ENCODE peak calls at places on chromosomes 5 and 9, in four cellular contexts. One of them, this sample, is unnamed.

GRCh38 chr5:131379723-131380122 is 115.9 kb downstream of the CDC42SE2 start:
- DNase-seq in astrocyte: peak
- DNase-seq in epithelial cell of esophagus: peak
- DNase-seq in IMR-90: peak
- DNase-seq in this sample: peak

GRCh38 chr9:40907657-40908624 is 220.5 kb downstream of the FOXD4L6 start:
- DNase-seq in astrocyte: no peak
- DNase-seq in epithelial cell of esophagus: no peak
- DNase-seq in IMR-90: no peak
- DNase-seq in this sample: no peak

GRCh38 chr5:54120473-54120872 is 189.9 kb downstream of the ARL15 start:
- DNase-seq in astrocyte: no peak
- DNase-seq in epithelial cell of esophagus: no peak
- DNase-seq in IMR-90: no peak
- DNase-seq in this sample: no peak

GRCh38 chr5:141338538-141339306 is at the start of gene PCDHGA2:
- DNase-seq in astrocyte: peak
- DNase-seq in epithelial cell of esophagus: peak
- DNase-seq in IMR-90: peak
- DNase-seq in this sample: peak

GRCh38 chr9:101366038-101366756 is 18.6 kb downstream of the BAAT start:
- DNase-seq in astrocyte: peak
- DNase-seq in epithelial cell of esophagus: no peak
- DNase-seq in IMR-90: no peak
- DNase-seq in this sample: no peak

GRCh38 chr5:172837640-172838039 is 3.6 kb downstream of the ERGIC1 start:
- DNase-seq in astrocyte: no peak
- DNase-seq in epithelial cell of esophagus: no peak
- DNase-seq in IMR-90: no peak
- DNase-seq in this sample: no peak

GRCh38 chr5:177419045-177419444 is 7.4 kb upstream of the GRK6 start:
- DNase-seq in astrocyte: peak
- DNase-seq in epithelial cell of esophagus: peak
- DNase-seq in IMR-90: peak
- DNase-seq in this sample: peak

GRCh38 chr5:73442152-73442860 is 6.3 kb downstream of the FOXD1 start:
- DNase-seq in astrocyte: no peak
- DNase-seq in epithelial cell of esophagus: no peak
- DNase-seq in IMR-90: no peak
- DNase-seq in this sample: no peak

GRCh38 chr5:33148076-33148501 is 292.7 kb upstream of the TARS1 start:
- DNase-seq in astrocyte: peak
- DNase-seq in epithelial cell of esophagus: peak
- DNase-seq in IMR-90: peak
- DNase-seq in this sample: peak

GRCh38 chr9:105901514-105902109 is 207.3 kb downstream of the TMEM38B start:
- DNase-seq in astrocyte: peak
- DNase-seq in epithelial cell of esophagus: peak
- DNase-seq in IMR-90: peak
- DNase-seq in this sample: peak

GRCh38 chr5:140549237-140550144 is 2.0 kb downstream of the EIF4EBP3 start:
- DNase-seq in astrocyte: no peak
- DNase-seq in epithelial cell of esophagus: peak
- DNase-seq in IMR-90: peak
- DNase-seq in this sample: peak

GRCh38 chr9:117044241-117044640 is 357.1 kb downstream of the TRIM32 start:
- DNase-seq in astrocyte: no peak
- DNase-seq in epithelial cell of esophagus: no peak
- DNase-seq in IMR-90: no peak
- DNase-seq in this sample: no peak

GRCh38 chr5:172177232-172177631 is 10.8 kb downstream of the STK10 start:
- DNase-seq in astrocyte: no peak
- DNase-seq in epithelial cell of esophagus: no peak
- DNase-seq in IMR-90: no peak
- DNase-seq in this sample: no peak

GRCh38 chr5:59358497-59358896 is 535.0 kb downstream of the PDE4D start:
- DNase-seq in astrocyte: peak
- DNase-seq in epithelial cell of esophagus: no peak
- DNase-seq in IMR-90: peak
- DNase-seq in this sample: peak

GRCh38 chr9:69157751-69158466 is 16.2 kb upstream of the TJP2 start:
- DNase-seq in astrocyte: peak
- DNase-seq in epithelial cell of esophagus: no peak
- DNase-seq in IMR-90: peak
- DNase-seq in this sample: peak

GRCh38 chr5:68891718-68892117 is 202.1 kb upstream of the SLC30A5 start:
- DNase-seq in astrocyte: no peak
- DNase-seq in epithelial cell of esophagus: no peak
- DNase-seq in IMR-90: no peak
- DNase-seq in this sample: no peak

GRCh38 chr9:83070257-83070656 is 7.3 kb upstream of the RASEF start:
- DNase-seq in astrocyte: peak
- DNase-seq in epithelial cell of esophagus: peak
- DNase-seq in IMR-90: peak
- DNase-seq in this sample: no peak

GRCh38 chr9:19087601-19088000 is 15.1 kb downstream of the HAUS6 start:
- DNase-seq in astrocyte: peak
- DNase-seq in epithelial cell of esophagus: peak
- DNase-seq in IMR-90: peak
- DNase-seq in this sample: peak

GRCh38 chr5:16666861-16667481 is 50.2 kb upstream of the RETREG1 start:
- DNase-seq in astrocyte: no peak
- DNase-seq in epithelial cell of esophagus: peak
- DNase-seq in IMR-90: peak
- DNase-seq in this sample: no peak

GRCh38 chr9:137482094-137482781 is 23.1 kb upstream of the NSMF start:
- DNase-seq in astrocyte: peak
- DNase-seq in epithelial cell of esophagus: peak
- DNase-seq in IMR-90: peak
- DNase-seq in this sample: peak

GRCh38 chr5:176847726-176848290 is 37.4 kb downstream of the UNC5A start:
- DNase-seq in astrocyte: no peak
- DNase-seq in epithelial cell of esophagus: no peak
- DNase-seq in IMR-90: no peak
- DNase-seq in this sample: no peak

GRCh38 chr9:135083831-135084230 is 3.6 kb upstream of the OLFM1 start:
- DNase-seq in astrocyte: no peak
- DNase-seq in epithelial cell of esophagus: no peak
- DNase-seq in IMR-90: no peak
- DNase-seq in this sample: no peak

GRCh38 chr9:18857769-18858168 is 175.2 kb downstream of the SAXO1 start:
- DNase-seq in astrocyte: peak
- DNase-seq in epithelial cell of esophagus: peak
- DNase-seq in IMR-90: peak
- DNase-seq in this sample: peak

GRCh38 chr5:137273511-137273910 is 225.6 kb downstream of the SPOCK1 start:
- DNase-seq in astrocyte: peak
- DNase-seq in epithelial cell of esophagus: peak
- DNase-seq in IMR-90: no peak
- DNase-seq in this sample: no peak

GRCh38 chr9:27572918-27573698 is at the start of gene C9orf72:
- DNase-seq in astrocyte: peak
- DNase-seq in epithelial cell of esophagus: peak
- DNase-seq in IMR-90: peak
- DNase-seq in this sample: peak

GRCh38 chr5:171207256-171207866 is 101.7 kb upstream of the TLX3 start:
- DNase-seq in astrocyte: peak
- DNase-seq in epithelial cell of esophagus: peak
- DNase-seq in IMR-90: peak
- DNase-seq in this sample: peak

GRCh38 chr9:91740713-91741112 is 209.3 kb downstream of the ROR2 start:
- DNase-seq in astrocyte: peak
- DNase-seq in epithelial cell of esophagus: peak
- DNase-seq in IMR-90: peak
- DNase-seq in this sample: peak

GRCh38 chr5:103260951-103261350 is 2.4 kb downstream of the MACIR start:
- DNase-seq in astrocyte: no peak
- DNase-seq in epithelial cell of esophagus: no peak
- DNase-seq in IMR-90: no peak
- DNase-seq in this sample: no peak

GRCh38 chr5:103258957-103259704 is 568 bp downstream of the MACIR start:
- DNase-seq in astrocyte: peak
- DNase-seq in epithelial cell of esophagus: peak
- DNase-seq in IMR-90: peak
- DNase-seq in this sample: peak

GRCh38 chr5:103256178-103256577 is 2.4 kb upstream of the MACIR start:
- DNase-seq in astrocyte: no peak
- DNase-seq in epithelial cell of esophagus: no peak
- DNase-seq in IMR-90: no peak
- DNase-seq in this sample: no peak

GRCh38 chr5:103259705-103260355 is 1.3 kb downstream of the MACIR start:
- DNase-seq in astrocyte: peak
- DNase-seq in epithelial cell of esophagus: peak
- DNase-seq in IMR-90: peak
- DNase-seq in this sample: peak

GRCh38 chr5:103258368-103258956 is at the start of gene MACIR:
- DNase-seq in astrocyte: peak
- DNase-seq in epithelial cell of esophagus: peak
- DNase-seq in IMR-90: peak
- DNase-seq in this sample: peak
- H3K4me3 ChIP-seq in astrocyte: peak
- H3K4me3 ChIP-seq in epithelial cell of esophagus: peak
- H3K4me3 ChIP-seq in IMR-90: peak
- H3K4me3 ChIP-seq in this sample: peak

GRCh38 chr9:115616666-115617239 is 498.8 kb upstream of the TNC start:
- DNase-seq in astrocyte: no peak
- DNase-seq in epithelial cell of esophagus: no peak
- DNase-seq in IMR-90: no peak
- DNase-seq in this sample: no peak
- H3K4me3 ChIP-seq in astrocyte: no peak
- H3K4me3 ChIP-seq in epithelial cell of esophagus: no peak
- H3K4me3 ChIP-seq in IMR-90: no peak
- H3K4me3 ChIP-seq in this sample: no peak

GRCh38 chr9:35728041-35728971 is 3.7 kb downstream of the TLN1 start:
- DNase-seq in astrocyte: peak
- DNase-seq in epithelial cell of esophagus: peak
- DNase-seq in IMR-90: peak
- DNase-seq in this sample: peak
- H3K4me3 ChIP-seq in astrocyte: peak
- H3K4me3 ChIP-seq in epithelial cell of esophagus: no peak
- H3K4me3 ChIP-seq in IMR-90: peak
- H3K4me3 ChIP-seq in this sample: peak

DNA sequence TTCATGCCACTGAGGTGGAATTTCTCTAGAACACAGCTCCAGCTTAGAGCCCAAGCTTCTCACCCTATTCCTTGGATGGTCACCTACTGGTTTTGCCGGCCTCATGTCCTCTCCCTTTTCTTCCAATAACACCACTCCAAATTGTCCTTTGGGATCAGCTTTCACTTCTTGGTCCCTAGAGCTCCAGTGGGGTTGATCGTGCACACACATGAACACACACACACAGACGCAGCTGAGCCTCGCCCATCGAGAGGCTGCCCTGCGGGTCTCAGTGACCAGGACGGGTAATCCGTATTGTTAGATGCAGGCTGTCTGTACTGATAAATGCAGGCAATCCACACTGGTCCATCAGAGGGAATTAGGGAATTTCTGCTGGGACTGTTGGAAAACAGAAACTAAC is 6.9 kb downstream of the COL23A1 start:
- DNase-seq in astrocyte: no peak
- DNase-seq in epithelial cell of esophagus: no peak
- DNase-seq in IMR-90: no peak
- DNase-seq in this sample: no peak
- H3K4me3 ChIP-seq in astrocyte: no peak
- H3K4me3 ChIP-seq in epithelial cell of esophagus: no peak
- H3K4me3 ChIP-seq in IMR-90: no peak
- H3K4me3 ChIP-seq in this sample: no peak

DNA sequence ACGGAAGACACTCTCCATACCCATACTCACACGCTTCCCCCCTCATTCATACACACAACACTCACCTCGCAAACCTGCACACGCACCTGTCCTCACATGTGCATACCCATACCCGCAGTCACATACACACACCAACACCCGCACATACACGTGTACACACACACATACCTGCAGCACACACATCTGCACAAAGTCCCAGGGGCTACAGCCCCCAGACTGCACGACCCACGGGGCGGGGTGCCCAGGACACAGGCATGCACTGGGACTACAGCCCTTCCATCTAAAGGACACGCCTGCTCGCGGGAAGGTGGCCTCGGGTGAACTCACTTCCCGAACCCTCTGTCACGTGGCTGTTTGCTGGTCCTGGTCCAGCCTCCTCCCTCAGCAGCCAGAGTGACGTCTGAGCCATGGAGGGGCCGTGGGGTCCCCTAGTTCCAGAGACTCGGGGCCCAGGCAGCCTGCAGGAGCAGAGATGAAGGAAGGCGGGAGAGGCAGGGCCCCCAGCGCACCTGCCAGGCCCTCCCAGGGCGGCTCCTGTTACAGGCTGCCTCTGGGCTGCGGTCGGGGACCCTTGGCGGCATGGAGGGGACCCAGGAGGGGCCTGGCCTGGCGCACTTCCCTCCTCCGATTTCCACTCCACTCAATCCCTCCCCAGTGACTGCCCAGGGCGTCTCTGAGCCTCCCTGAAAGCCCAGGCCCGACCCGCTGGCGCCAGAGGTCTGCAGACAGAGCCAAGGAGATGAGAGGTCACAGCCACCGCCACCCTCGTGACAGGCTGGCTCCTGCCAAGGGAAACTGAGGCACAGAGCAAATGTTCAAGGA is 8.1 kb downstream of the SLC12A7 start:
- DNase-seq in astrocyte: no peak
- DNase-seq in epithelial cell of esophagus: no peak
- DNase-seq in IMR-90: no peak
- DNase-seq in this sample: no peak
- H3K4me3 ChIP-seq in astrocyte: no peak
- H3K4me3 ChIP-seq in epithelial cell of esophagus: no peak
- H3K4me3 ChIP-seq in IMR-90: no peak
- H3K4me3 ChIP-seq in this sample: no peak

DNA sequence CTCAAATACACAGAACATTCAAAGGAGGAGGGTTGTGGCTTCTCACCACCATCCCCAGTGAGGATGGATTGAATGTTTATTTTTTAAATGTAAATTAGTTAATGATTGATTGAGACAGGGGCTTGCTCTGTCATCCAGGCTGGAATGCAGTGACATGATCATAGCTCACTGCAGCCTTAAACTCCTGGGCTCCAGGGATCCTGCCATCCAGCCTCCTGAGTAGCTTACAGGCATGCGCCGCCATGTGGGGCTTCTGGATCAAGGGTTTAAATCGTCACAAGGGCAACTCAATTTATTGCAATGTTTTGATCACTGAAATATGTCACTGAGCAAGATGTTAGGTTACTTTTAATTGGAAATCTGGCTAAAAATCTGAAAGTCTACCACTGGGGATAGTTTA is 55.5 kb upstream of the CARTPT start:
- DNase-seq in astrocyte: no peak
- DNase-seq in epithelial cell of esophagus: no peak
- DNase-seq in IMR-90: no peak
- DNase-seq in this sample: no peak
- H3K4me3 ChIP-seq in astrocyte: no peak
- H3K4me3 ChIP-seq in epithelial cell of esophagus: no peak
- H3K4me3 ChIP-seq in IMR-90: no peak
- H3K4me3 ChIP-seq in this sample: no peak